ENCODE peak calls at places on chromosome 21, in nine cellular contexts. One of them, this sample, is unnamed.

GRCh38 chr21:33754493-33754892 is 112.2 kb downstream of the ITSN1 start:
- DNase-seq in fibroblast of lung: no peak
- DNase-seq in left ventricle myocardium inferior: no peak
- DNase-seq in neural crest cell: no peak
- DNase-seq in cardiac muscle cell: no peak
- DNase-seq in fibroblast of mammary gland: no peak
- DNase-seq in progenitor cell of endocrine pancreas: no peak
- DNase-seq in astrocyte: no peak
- DNase-seq in HFFc6: no peak
- DNase-seq in this sample: no peak

GRCh38 chr21:46145840-46146691 is 9.3 kb downstream of the FTCD start:
- DNase-seq in progenitor cell of endocrine pancreas: no peak
- DNase-seq in fibroblast of mammary gland: no peak
- DNase-seq in cardiac muscle cell: no peak
- DNase-seq in astrocyte: no peak
- DNase-seq in neural crest cell: no peak
- DNase-seq in left ventricle myocardium inferior: no peak
- DNase-seq in HFFc6: no peak
- DNase-seq in fibroblast of lung: no peak
- DNase-seq in this sample: no peak

GRCh38 chr21:37538971-37539590 is 172.5 kb downstream of the DYRK1A start:
- DNase-seq in fibroblast of mammary gland: no peak
- DNase-seq in fibroblast of lung: no peak
- DNase-seq in neural crest cell: no peak
- DNase-seq in HFFc6: no peak
- DNase-seq in progenitor cell of endocrine pancreas: no peak
- DNase-seq in left ventricle myocardium inferior: no peak
- DNase-seq in cardiac muscle cell: no peak
- DNase-seq in astrocyte: no peak
- DNase-seq in this sample: no peak

GRCh38 chr21:44086636-44087425 is 20.4 kb upstream of the PWP2 start:
- DNase-seq in HFFc6: no peak
- DNase-seq in cardiac muscle cell: no peak
- DNase-seq in progenitor cell of endocrine pancreas: no peak
- DNase-seq in fibroblast of lung: no peak
- DNase-seq in left ventricle myocardium inferior: no peak
- DNase-seq in astrocyte: no peak
- DNase-seq in neural crest cell: no peak
- DNase-seq in fibroblast of mammary gland: no peak
- DNase-seq in this sample: no peak

GRCh38 chr21:42061195-42061865 is 9.8 kb upstream of the UMODL1 start:
- DNase-seq in progenitor cell of endocrine pancreas: no peak
- DNase-seq in left ventricle myocardium inferior: peak; percentile 44
- DNase-seq in astrocyte: no peak
- DNase-seq in neural crest cell: no peak
- DNase-seq in fibroblast of mammary gland: no peak
- DNase-seq in HFFc6: no peak
- DNase-seq in cardiac muscle cell: no peak
- DNase-seq in fibroblast of lung: no peak
- DNase-seq in this sample: no peak

GRCh38 chr21:36499578-36500471 is 19.9 kb upstream of the CLDN14 start:
- DNase-seq in cardiac muscle cell: no peak
- DNase-seq in fibroblast of mammary gland: peak; percentile 47
- DNase-seq in fibroblast of lung: peak; percentile 24
- DNase-seq in neural crest cell: no peak
- DNase-seq in astrocyte: peak; percentile 29
- DNase-seq in progenitor cell of endocrine pancreas: no peak
- DNase-seq in HFFc6: no peak
- DNase-seq in left ventricle myocardium inferior: peak; percentile 31
- DNase-seq in this sample: no peak

GRCh38 chr21:33070921-33071877 is 1.3 kb downstream of the OLIG1 start:
- DNase-seq in progenitor cell of endocrine pancreas: no peak
- DNase-seq in fibroblast of mammary gland: no peak
- DNase-seq in fibroblast of lung: no peak
- DNase-seq in neural crest cell: peak; percentile 23
- DNase-seq in HFFc6: no peak
- DNase-seq in astrocyte: no peak
- DNase-seq in left ventricle myocardium inferior: no peak
- DNase-seq in cardiac muscle cell: peak; percentile 13
- DNase-seq in this sample: peak; percentile 26

GRCh38 chr21:44603911-44604310 is 3.5 kb downstream of the KRTAP10-7 start:
- DNase-seq in progenitor cell of endocrine pancreas: no peak
- DNase-seq in neural crest cell: no peak
- DNase-seq in left ventricle myocardium inferior: no peak
- DNase-seq in fibroblast of lung: no peak
- DNase-seq in astrocyte: no peak
- DNase-seq in cardiac muscle cell: no peak
- DNase-seq in fibroblast of mammary gland: no peak
- DNase-seq in HFFc6: no peak
- DNase-seq in this sample: no peak

GRCh38 chr21:42474043-42474831 is 21.8 kb downstream of the RSPH1 start:
- DNase-seq in progenitor cell of endocrine pancreas: no peak
- DNase-seq in cardiac muscle cell: no peak
- DNase-seq in fibroblast of lung: no peak
- DNase-seq in left ventricle myocardium inferior: no peak
- DNase-seq in HFFc6: no peak
- DNase-seq in neural crest cell: no peak
- DNase-seq in fibroblast of mammary gland: peak; percentile 11
- DNase-seq in astrocyte: no peak
- DNase-seq in this sample: no peak

GRCh38 chr21:45870421-45870820 is 111.1 kb upstream of the COL6A1 start:
- DNase-seq in progenitor cell of endocrine pancreas: no peak
- DNase-seq in cardiac muscle cell: no peak
- DNase-seq in fibroblast of mammary gland: no peak
- DNase-seq in left ventricle myocardium inferior: no peak
- DNase-seq in neural crest cell: no peak
- DNase-seq in fibroblast of lung: no peak
- DNase-seq in astrocyte: no peak
- DNase-seq in HFFc6: no peak
- DNase-seq in this sample: no peak

GRCh38 chr21:41360072-41360821 is 1.6 kb upstream of the MX2 start:
- DNase-seq in HFFc6: no peak
- DNase-seq in neural crest cell: no peak
- DNase-seq in fibroblast of lung: peak; percentile 49
- DNase-seq in progenitor cell of endocrine pancreas: no peak
- DNase-seq in fibroblast of mammary gland: peak; percentile 57
- DNase-seq in left ventricle myocardium inferior: peak; percentile 33
- DNase-seq in cardiac muscle cell: peak; percentile 24
- DNase-seq in astrocyte: peak; percentile 43
- DNase-seq in this sample: no peak

GRCh38 chr21:41767606-41768370 is 936 bp upstream of the RIPK4 start:
- DNase-seq in neural crest cell: no peak
- DNase-seq in fibroblast of lung: no peak
- DNase-seq in cardiac muscle cell: no peak
- DNase-seq in progenitor cell of endocrine pancreas: no peak
- DNase-seq in left ventricle myocardium inferior: no peak
- DNase-seq in astrocyte: no peak
- DNase-seq in fibroblast of mammary gland: no peak
- DNase-seq in HFFc6: peak; percentile 14
- DNase-seq in this sample: peak; percentile 51

GRCh38 chr21:36706482-36706852 is 7.6 kb downstream of the SIM2 start:
- DNase-seq in progenitor cell of endocrine pancreas: no peak
- DNase-seq in HFFc6: no peak
- DNase-seq in cardiac muscle cell: no peak
- DNase-seq in astrocyte: no peak
- DNase-seq in fibroblast of lung: no peak
- DNase-seq in fibroblast of mammary gland: no peak
- DNase-seq in left ventricle myocardium inferior: no peak
- DNase-seq in neural crest cell: no peak
- DNase-seq in this sample: no peak

GRCh38 chr21:46356005-46356338 is 32.0 kb downstream of the PCNT start:
- DNase-seq in left ventricle myocardium inferior: no peak
- DNase-seq in HFFc6: no peak
- DNase-seq in cardiac muscle cell: no peak
- DNase-seq in neural crest cell: no peak
- DNase-seq in fibroblast of lung: no peak
- DNase-seq in progenitor cell of endocrine pancreas: no peak
- DNase-seq in fibroblast of mammary gland: no peak
- DNase-seq in astrocyte: no peak
- DNase-seq in this sample: no peak

GRCh38 chr21:29091032-29091431 is 17.6 kb upstream of the CCT8 start:
- DNase-seq in left ventricle myocardium inferior: no peak
- DNase-seq in fibroblast of lung: peak; percentile 76
- DNase-seq in fibroblast of mammary gland: peak; percentile 90
- DNase-seq in astrocyte: peak; percentile 76
- DNase-seq in HFFc6: peak; percentile 86
- DNase-seq in progenitor cell of endocrine pancreas: no peak
- DNase-seq in neural crest cell: no peak
- DNase-seq in cardiac muscle cell: no peak
- DNase-seq in this sample: no peak
- TF ChIP-seq CTCF in left ventricle myocardium inferior: no peak
- TF ChIP-seq CTCF in fibroblast of lung: no peak
- TF ChIP-seq CTCF in fibroblast of mammary gland: no peak
- TF ChIP-seq CTCF in astrocyte: no peak
- TF ChIP-seq CTCF in HFFc6: no peak
- TF ChIP-seq CTCF in progenitor cell of endocrine pancreas: no peak
- TF ChIP-seq CTCF in neural crest cell: no peak
- TF ChIP-seq CTCF in cardiac muscle cell: no peak
- TF ChIP-seq CTCF in this sample: no peak

GRCh38 chr21:31926498-31926897 is 53.7 kb downstream of the HUNK start:
- DNase-seq in fibroblast of lung: no peak
- DNase-seq in left ventricle myocardium inferior: no peak
- DNase-seq in HFFc6: no peak
- DNase-seq in progenitor cell of endocrine pancreas: no peak
- DNase-seq in cardiac muscle cell: no peak
- DNase-seq in neural crest cell: no peak
- DNase-seq in astrocyte: no peak
- DNase-seq in fibroblast of mammary gland: no peak
- DNase-seq in this sample: no peak
- TF ChIP-seq CTCF in fibroblast of lung: no peak
- TF ChIP-seq CTCF in left ventricle myocardium inferior: no peak
- TF ChIP-seq CTCF in HFFc6: no peak
- TF ChIP-seq CTCF in progenitor cell of endocrine pancreas: no peak
- TF ChIP-seq CTCF in cardiac muscle cell: no peak
- TF ChIP-seq CTCF in neural crest cell: no peak
- TF ChIP-seq CTCF in astrocyte: no peak
- TF ChIP-seq CTCF in fibroblast of mammary gland: no peak
- TF ChIP-seq CTCF in this sample: no peak

DNA sequence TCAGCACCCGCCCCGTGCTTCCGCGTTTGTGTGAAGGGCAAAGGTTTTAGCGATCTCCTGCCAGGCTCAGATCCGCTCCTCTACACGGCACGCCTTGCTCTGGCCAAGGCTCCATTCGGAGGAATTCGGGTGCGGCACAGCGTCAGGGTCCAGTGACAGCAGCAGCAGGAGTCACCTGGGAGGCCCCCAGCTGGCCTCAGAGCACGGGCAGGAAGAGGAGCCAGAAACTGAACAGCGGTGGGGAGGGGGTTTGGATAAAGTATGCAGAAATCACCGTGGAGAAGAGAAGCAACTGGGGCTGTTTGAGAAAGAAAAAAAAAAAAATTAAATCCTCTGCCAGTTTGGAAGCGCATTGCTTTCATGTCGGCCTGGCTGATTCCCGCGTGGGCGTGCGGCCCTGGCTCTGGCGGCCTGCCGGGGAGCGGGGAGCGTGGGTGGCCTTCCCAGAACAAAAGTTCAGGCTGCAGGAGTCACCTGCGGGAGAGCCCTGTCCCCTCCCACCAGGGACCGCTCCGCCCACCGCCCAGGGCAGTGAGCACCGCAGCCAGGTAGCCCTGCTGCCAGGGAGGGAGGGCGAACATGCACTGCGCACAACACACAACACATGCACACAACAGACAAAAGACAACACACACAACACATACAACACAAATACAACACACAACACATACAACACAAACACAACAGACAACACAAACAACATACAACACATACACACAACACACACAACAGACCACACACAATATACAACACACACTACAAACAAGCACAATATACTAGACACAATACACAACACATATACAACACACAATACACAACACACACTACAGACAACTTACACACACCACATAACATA is 107.6 kb downstream of the ETS2 start:
- DNase-seq in fibroblast of mammary gland: peak; percentile 84
- DNase-seq in fibroblast of lung: peak; percentile 59
- DNase-seq in progenitor cell of endocrine pancreas: peak; percentile 53
- DNase-seq in astrocyte: peak; percentile 67
- DNase-seq in cardiac muscle cell: peak; percentile 27
- DNase-seq in HFFc6: no peak
- DNase-seq in left ventricle myocardium inferior: peak; percentile 56
- DNase-seq in neural crest cell: peak; percentile 14
- DNase-seq in this sample: peak; percentile 20
- TF ChIP-seq CTCF in fibroblast of mammary gland: no peak
- TF ChIP-seq CTCF in fibroblast of lung: no peak
- TF ChIP-seq CTCF in progenitor cell of endocrine pancreas: no peak
- TF ChIP-seq CTCF in astrocyte: no peak
- TF ChIP-seq CTCF in cardiac muscle cell: no peak
- TF ChIP-seq CTCF in HFFc6: no peak
- TF ChIP-seq CTCF in left ventricle myocardium inferior: no peak
- TF ChIP-seq CTCF in neural crest cell: no peak
- TF ChIP-seq CTCF in this sample: no peak

GRCh38 chr21:31687108-31687507 is 27.6 kb downstream of the SOD1 start:
- DNase-seq in neural crest cell: no peak
- DNase-seq in left ventricle myocardium inferior: no peak
- DNase-seq in fibroblast of mammary gland: no peak
- DNase-seq in fibroblast of lung: no peak
- DNase-seq in cardiac muscle cell: no peak
- DNase-seq in HFFc6: no peak
- DNase-seq in astrocyte: no peak
- DNase-seq in progenitor cell of endocrine pancreas: no peak
- DNase-seq in this sample: no peak

GRCh38 chr21:31682625-31683024 is 23.1 kb downstream of the SOD1 start:
- DNase-seq in fibroblast of lung: no peak
- DNase-seq in cardiac muscle cell: no peak
- DNase-seq in fibroblast of mammary gland: no peak
- DNase-seq in HFFc6: peak; percentile 11
- DNase-seq in progenitor cell of endocrine pancreas: no peak
- DNase-seq in neural crest cell: no peak
- DNase-seq in astrocyte: peak; percentile 65
- DNase-seq in left ventricle myocardium inferior: no peak
- DNase-seq in this sample: no peak

GRCh38 chr21:31684918-31685317 is 25.4 kb downstream of the SOD1 start:
- DNase-seq in HFFc6: no peak
- DNase-seq in fibroblast of mammary gland: no peak
- DNase-seq in progenitor cell of endocrine pancreas: no peak
- DNase-seq in astrocyte: no peak
- DNase-seq in left ventricle myocardium inferior: no peak
- DNase-seq in neural crest cell: no peak
- DNase-seq in fibroblast of lung: no peak
- DNase-seq in cardiac muscle cell: no peak
- DNase-seq in this sample: no peak

GRCh38 chr21:31686272-31686913 is 26.9 kb downstream of the SOD1 start:
- DNase-seq in progenitor cell of endocrine pancreas: no peak
- DNase-seq in HFFc6: no peak
- DNase-seq in fibroblast of lung: no peak
- DNase-seq in cardiac muscle cell: no peak
- DNase-seq in astrocyte: no peak
- DNase-seq in neural crest cell: no peak
- DNase-seq in fibroblast of mammary gland: no peak
- DNase-seq in left ventricle myocardium inferior: no peak
- DNase-seq in this sample: no peak

DNA sequence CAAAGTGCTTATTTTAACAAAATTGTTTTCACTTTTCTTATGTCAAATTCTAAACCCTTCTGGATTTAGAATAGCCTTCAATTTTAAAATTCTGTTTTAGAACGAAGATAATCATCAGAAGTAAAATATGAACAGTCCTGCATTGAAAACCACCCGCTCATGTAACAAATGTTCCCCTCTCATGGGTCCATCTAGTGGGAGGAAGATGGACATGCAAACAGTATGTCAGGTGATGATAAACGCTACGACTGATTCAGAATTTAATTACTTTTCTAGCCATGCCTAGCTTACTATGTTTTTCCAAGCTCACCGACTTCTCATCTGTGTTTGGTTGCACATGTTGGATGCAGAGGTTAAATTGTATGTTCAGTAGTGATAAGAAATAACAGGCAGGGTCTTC is 23.5 kb downstream of the SOD1 start:
- DNase-seq in fibroblast of mammary gland: no peak
- DNase-seq in HFFc6: no peak
- DNase-seq in neural crest cell: no peak
- DNase-seq in astrocyte: no peak
- DNase-seq in progenitor cell of endocrine pancreas: no peak
- DNase-seq in fibroblast of lung: no peak
- DNase-seq in left ventricle myocardium inferior: no peak
- DNase-seq in cardiac muscle cell: no peak
- DNase-seq in this sample: no peak
- TF ChIP-seq CTCF in fibroblast of mammary gland: no peak
- TF ChIP-seq CTCF in HFFc6: peak; percentile 45
- TF ChIP-seq CTCF in neural crest cell: peak; percentile 22
- TF ChIP-seq CTCF in astrocyte: no peak
- TF ChIP-seq CTCF in progenitor cell of endocrine pancreas: no peak
- TF ChIP-seq CTCF in fibroblast of lung: no peak
- TF ChIP-seq CTCF in left ventricle myocardium inferior: no peak
- TF ChIP-seq CTCF in cardiac muscle cell: peak; percentile 14
- TF ChIP-seq CTCF in this sample: no peak

This sample was measured in endothelial cell.